ENCODE peak calls at places on chromosomes 13 and 19, in nine cellular contexts. J, Y, G, Z, V, M, N, Q and H are unnamed samples.

GRCh38 chr13:112233256-112233655 is 142.9 kb upstream of the SPACA7 start:
- DNase-seq in J (no peak), Y (no peak), G (no peak), Z (no peak), V (no peak), M (no peak), N (no peak), Q (no peak), H (no peak)

GRCh38 chr13:35475960-35476943 is at the start of gene MAB21L1:
- DNase-seq in J (no peak), Y (peak; percentile 35), G (no peak), Z (peak; percentile 72), V (no peak), M (no peak), N (peak; percentile 46), Q (no peak), H (peak; percentile 21)

GRCh38 chr13:44268965-44269364 is 104.7 kb upstream of the SERP2 start:
- DNase-seq in J (no peak), Y (no peak), G (no peak), Z (no peak), V (no peak), M (no peak), N (no peak), Q (peak; percentile 56), H (no peak)

GRCh38 chr19:41753936-41754529 is 1.3 kb upstream of the CEACAM6 start:
- DNase-seq in J (peak; percentile 79), Y (peak; percentile 28), G (peak; percentile 85), Z (peak; percentile 68), V (peak; percentile 52), M (no peak), N (peak; percentile 23), Q (no peak), H (peak; percentile 26)

GRCh38 chr19:50003810-50004419 is 21.3 kb downstream of the VRK3 start:
- DNase-seq in J (no peak), Y (peak; percentile 94), G (peak; percentile 42), Z (no peak), V (peak; percentile 10), M (peak; percentile 78), N (no peak), Q (peak; percentile 82), H (peak; percentile 95)

GRCh38 chr13:106888148-106888547 is 320.2 kb upstream of the ARGLU1 start:
- DNase-seq in J (no peak), Y (no peak), G (no peak), Z (no peak), V (no peak), M (no peak), N (no peak), Q (no peak), H (no peak)

GRCh38 chr19:8161135-8161646 is 11.8 kb upstream of the FBN3 start:
- DNase-seq in J (peak; percentile 56), Y (peak; percentile 26), G (peak; percentile 66), Z (no peak), V (no peak), M (no peak), N (no peak), Q (no peak), H (peak; percentile 17)

GRCh38 chr13:47334173-47334572 is 437.3 kb upstream of the HTR2A start:
- DNase-seq in J (no peak), Y (peak; percentile 76), G (no peak), Z (no peak), V (no peak), M (peak; percentile 15), N (no peak), Q (no peak), H (peak; percentile 59)

GRCh38 chr13:112903606-112904195 is 65.3 kb upstream of the MCF2L start:
- DNase-seq in J (no peak), Y (no peak), G (no peak), Z (no peak), V (peak; percentile 93), M (no peak), N (no peak), Q (no peak), H (no peak)

GRCh38 chr19:2332341-2333026 is 4.0 kb downstream of the SPPL2B start:
- DNase-seq in J (no peak), Y (no peak), G (peak; percentile 36), Z (peak; percentile 79), V (no peak), M (no peak), N (no peak), Q (no peak), H (no peak)

GRCh38 chr13:51623473-51623872 is 39.2 kb downstream of the WDFY2 start:
- DNase-seq in J (no peak), Y (no peak), G (no peak), Z (no peak), V (no peak), M (no peak), N (no peak), Q (no peak), H (no peak)

GRCh38 chr19:38321646-38322323 is 2.1 kb downstream of the KCNK6 start:
- DNase-seq in J (no peak), Y (peak; percentile 96), G (no peak), Z (no peak), V (no peak), M (no peak), N (no peak), Q (peak; percentile 86), H (peak; percentile 94)

GRCh38 chr19:46866407-46867132 is 5.8 kb downstream of the ARHGAP35 start:
- DNase-seq in J (no peak), Y (no peak), G (no peak), Z (no peak), V (no peak), M (no peak), N (no peak), Q (no peak), H (no peak)

GRCh38 chr13:45299194-45299593 is 41.8 kb downstream of the TPT1 start:
- DNase-seq in J (no peak), Y (peak; percentile 70), G (no peak), Z (no peak), V (no peak), M (no peak), N (no peak), Q (peak; percentile 53), H (peak; percentile 66)

GRCh38 chr13:113982296-113982661 is 8.4 kb upstream of the C13orf46 start:
- DNase-seq in J (no peak), Y (no peak), G (no peak), Z (no peak), V (peak; percentile 23), M (no peak), N (no peak), Q (no peak), H (no peak)

GRCh38 chr19:2309734-2310362 is 1.9 kb upstream of the LINGO3 start:
- DNase-seq in J (no peak), Y (no peak), G (no peak), Z (no peak), V (peak; percentile 50), M (no peak), N (no peak), Q (no peak), H (peak; percentile 20)

GRCh38 chr13:31801088-31801487 is 61.8 kb downstream of the RXFP2 start:
- DNase-seq in J (no peak), Y (no peak), G (no peak), Z (no peak), V (no peak), M (no peak), N (no peak), Q (no peak), H (no peak)

GRCh38 chr13:31793246-31793645 is 53.9 kb downstream of the RXFP2 start:
- DNase-seq in J (no peak), Y (peak; percentile 24), G (no peak), Z (no peak), V (no peak), M (no peak), N (no peak), Q (no peak), H (no peak)

GRCh38 chr13:31794452-31794851 is 55.1 kb downstream of the RXFP2 start:
- DNase-seq in J (no peak), Y (peak; percentile 77), G (no peak), Z (no peak), V (no peak), M (no peak), N (no peak), Q (no peak), H (peak; percentile 27)

GRCh38 chr13:31798189-31798588 is 58.9 kb downstream of the RXFP2 start:
- DNase-seq in J (no peak), Y (no peak), G (no peak), Z (no peak), V (no peak), M (no peak), N (no peak), Q (no peak), H (no peak)

GRCh38 chr13:31797154-31797775 is 57.9 kb downstream of the RXFP2 start:
- DNase-seq in J (no peak), Y (peak; percentile 71), G (peak; percentile 27), Z (no peak), V (no peak), M (no peak), N (no peak), Q (no peak), H (peak; percentile 66)
- TF ChIP-seq CTCF in J (no peak), Y (peak; percentile 50), G (peak; percentile 54), Z (no peak), V (no peak), M (peak; percentile 55), N (peak; percentile 39), Q (peak; percentile 33), H (peak; percentile 56)

GRCh38 chr13:28401303-28402056 is 93.4 kb downstream of the FLT1 start:
- DNase-seq in J (no peak), Y (peak; percentile 89), G (peak; percentile 37), Z (no peak), V (no peak), M (no peak), N (no peak), Q (no peak), H (peak; percentile 92)
- TF ChIP-seq CTCF in J (no peak), Y (no peak), G (no peak), Z (no peak), V (no peak), M (no peak), N (no peak), Q (no peak), H (no peak)

DNA sequence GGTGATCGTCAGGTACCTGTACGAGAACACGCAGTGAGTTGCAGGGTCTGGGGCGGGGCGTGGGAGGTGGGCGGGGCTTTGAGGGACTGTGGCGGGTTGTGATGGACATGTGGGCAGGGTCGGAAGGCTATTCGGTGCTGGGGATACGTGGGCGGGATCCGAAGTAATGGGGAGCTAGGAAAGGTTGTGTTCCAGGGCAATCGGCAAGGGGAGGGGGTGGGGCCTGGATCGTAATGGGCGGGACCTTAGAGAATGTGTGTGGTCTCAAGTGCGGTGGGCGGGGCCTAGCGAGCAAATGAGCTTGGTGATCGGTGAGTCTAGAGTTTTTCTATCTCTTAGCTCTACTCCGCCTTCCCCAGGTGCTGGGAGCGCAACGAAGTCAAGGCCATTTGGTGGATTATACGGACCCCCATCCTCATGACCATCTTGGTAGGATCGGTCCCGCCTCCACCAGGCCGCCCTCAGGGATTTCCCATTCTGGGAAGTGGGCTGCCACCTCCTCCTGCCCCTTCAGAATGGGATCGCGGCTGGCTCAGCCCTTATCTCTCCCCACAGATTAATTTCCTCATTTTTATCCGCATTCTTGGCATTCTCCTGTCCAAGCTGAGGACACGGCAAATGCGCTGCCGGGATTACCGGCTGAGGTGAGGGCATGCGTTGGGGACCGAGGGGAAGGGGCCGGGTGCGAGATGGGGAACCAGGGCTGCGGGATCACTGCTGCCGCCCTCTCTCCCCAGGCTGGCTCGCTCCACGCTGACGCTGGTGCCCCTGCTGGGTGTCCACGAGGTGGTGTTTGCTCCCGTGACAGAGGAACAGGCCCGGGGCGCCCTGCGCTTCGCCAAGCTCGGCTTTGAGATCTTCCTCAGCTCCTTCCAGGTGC is 9.6 kb downstream of the GIPR start:
- DNase-seq in J (peak; percentile 98), Y (peak; percentile 92), G (peak; percentile 97), Z (peak; percentile 82), V (peak; percentile 84), M (peak; percentile 59), N (peak; percentile 36), Q (no peak), H (peak; percentile 90)
- TF ChIP-seq CTCF in J (no peak), Y (peak; percentile 22), G (no peak), Z (no peak), V (no peak), M (no peak), N (no peak), Q (no peak), H (no peak)

GRCh38 chr13:76223565-76223964 is 587.4 kb downstream of the LMO7 start:
- DNase-seq in J (peak; percentile 21), Y (peak; percentile 6), G (no peak), Z (no peak), V (no peak), M (no peak), N (no peak), Q (no peak), H (no peak)
- TF ChIP-seq CTCF in J (no peak), Y (no peak), G (no peak), Z (no peak), V (no peak), M (no peak), N (no peak), Q (no peak), H (no peak)